ENCODE peak calls at places on chromosomes 1 and 21, in seven cellular contexts. C is neuronal stem cell, X is H9, B is mesenchymal stem cell, S is IMR-90, I is H1, O is trophoblast cell. D is an unnamed sample.

GRCh38 chr1:54474500-54475235 is 68.5 kb upstream of the SSBP3 start:
- DNase-seq in C (no peak), X (peak; percentile 73), B (peak; percentile 29), S (no peak), I (peak; percentile 77), O (peak; percentile 32), D (no peak)

GRCh38 chr21:36463991-36464390 is 15.9 kb downstream of the CLDN14 start:
- DNase-seq in C (no peak), X (no peak), B (no peak), S (no peak), I (no peak), O (no peak), D (no peak)

GRCh38 chr21:25907573-25908275 is 173.0 kb downstream of the GABPA start:
- DNase-seq in C (no peak), X (no peak), B (no peak), S (no peak), I (no peak), O (no peak), D (no peak)

GRCh38 chr1:27606708-27607238 is 2.8 kb upstream of the AHDC1 start:
- DNase-seq in C (no peak), X (no peak), B (peak; percentile 75), S (peak; percentile 41), I (no peak), O (no peak), D (peak; percentile 33)

GRCh38 chr1:96370752-96371151 is 350.8 kb upstream of the PTBP2 start:
- DNase-seq in C (no peak), X (no peak), B (peak; percentile 91), S (peak; percentile 96), I (no peak), O (peak; percentile 44), D (no peak)

GRCh38 chr1:167797005-167797404 is 75.2 kb downstream of the MPZL1 start:
- DNase-seq in C (no peak), X (peak; percentile 72), B (peak; percentile 97), S (peak; percentile 99), I (no peak), O (peak; percentile 63), D (peak; percentile 96)

GRCh38 chr1:210328746-210329488 is at the start of gene HHAT:
- DNase-seq in C (peak; percentile 69), X (peak; percentile 66), B (peak; percentile 82), S (peak; percentile 67), I (peak; percentile 75), O (peak; percentile 86), D (peak; percentile 72)

GRCh38 chr1:210764536-210764935 is 369.4 kb downstream of the KCNH1 start:
- DNase-seq in C (no peak), X (no peak), B (no peak), S (no peak), I (no peak), O (no peak), D (no peak)

GRCh38 chr21:44294391-44295162 is 5.3 kb upstream of the PFKL start:
- DNase-seq in C (no peak), X (no peak), B (no peak), S (peak; percentile 7), I (no peak), O (no peak), D (no peak)

GRCh38 chr1:7888248-7889010 is 35.6 kb upstream of the UTS2 start:
- DNase-seq in C (no peak), X (no peak), B (peak; percentile 11), S (peak; percentile 56), I (no peak), O (no peak), D (no peak)

GRCh38 chr1:7891804-7892203 is 38.9 kb upstream of the UTS2 start:
- DNase-seq in C (no peak), X (no peak), B (no peak), S (no peak), I (no peak), O (no peak), D (no peak)

GRCh38 chr1:7896994-7897393 is 43.6 kb downstream of the TNFRSF9 start:
- DNase-seq in C (no peak), X (no peak), B (no peak), S (peak; percentile 53), I (no peak), O (no peak), D (no peak)

GRCh38 chr1:7890853-7891252 is 38.0 kb upstream of the UTS2 start:
- DNase-seq in C (no peak), X (no peak), B (no peak), S (no peak), I (no peak), O (no peak), D (no peak)

DNA sequence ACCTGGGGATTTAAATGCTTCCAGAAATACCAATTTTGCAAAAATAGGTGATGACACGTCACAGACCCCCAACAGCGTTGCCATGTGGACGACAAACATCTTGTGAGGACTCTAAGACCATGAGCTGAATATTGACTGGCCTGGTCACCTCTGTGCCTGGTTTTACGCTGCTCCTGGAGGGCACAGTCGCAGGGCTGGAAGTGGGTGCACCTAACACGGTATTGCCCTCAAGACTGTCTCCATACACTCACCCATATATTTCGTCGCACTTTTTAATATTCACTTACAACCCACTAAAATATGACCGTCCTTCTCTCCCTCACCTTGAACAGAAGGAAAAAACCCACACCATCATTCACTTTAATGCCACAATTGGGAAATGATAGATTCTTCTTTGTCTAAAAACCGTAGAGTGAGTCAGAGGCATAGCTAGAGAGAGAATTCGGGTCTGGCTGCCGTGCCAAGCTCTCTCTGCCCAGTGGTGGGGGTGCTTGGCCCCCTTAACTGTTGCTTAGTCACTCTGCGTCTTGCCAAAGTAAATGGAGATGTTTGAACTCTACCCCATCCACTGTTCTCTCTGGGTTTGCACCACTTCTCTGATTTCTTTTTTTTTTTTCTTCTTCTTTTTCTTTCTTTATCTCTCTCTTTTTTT is 40.8 kb upstream of the UTS2 start:
- DNase-seq in C (no peak), X (no peak), B (no peak), S (peak; percentile 80), I (no peak), O (no peak), D (no peak)
- H3K23ac ChIP-seq in C (no peak overlapping the region), X (no peak overlapping the region), B (no peak overlapping the region), S (no peak overlapping the region), I (no peak overlapping the region), O (no peak overlapping the region), D (no peak overlapping the region)

GRCh38 chr1:153155542-153155941 is 4.9 kb upstream of the SPRR2G start:
- DNase-seq in C (no peak), X (no peak), B (no peak), S (no peak), I (no peak), O (peak; percentile 64), D (no peak)

GRCh38 chr1:153150846-153151245 is at the start of gene SPRR2G:
- DNase-seq in C (no peak), X (no peak), B (no peak), S (no peak), I (no peak), O (peak; percentile 98), D (no peak)

DNA sequence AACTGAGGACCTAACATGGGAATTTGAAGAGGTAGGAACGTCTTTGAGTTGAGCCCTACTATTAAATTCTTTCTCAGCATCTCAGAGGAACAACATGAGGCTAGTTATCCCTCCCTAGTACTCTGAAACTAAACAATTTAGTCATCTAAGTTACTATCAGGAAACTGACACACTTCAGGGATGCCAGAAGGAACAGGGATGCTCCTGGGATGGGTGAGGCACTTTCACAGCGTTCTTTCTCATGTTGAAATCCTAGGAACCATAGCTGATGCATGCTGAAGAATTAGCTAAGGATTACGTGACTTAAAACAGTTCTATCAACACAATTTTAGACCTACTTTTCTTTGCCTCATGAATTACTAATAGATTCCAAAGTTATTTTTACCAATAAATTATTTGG is 1.8 kb upstream of the SPRR2G start:
- DNase-seq in C (no peak), X (no peak), B (no peak), S (no peak), I (no peak), O (peak; percentile 86), D (no peak)
- H3K23ac ChIP-seq in C (no peak overlapping the region), X (no peak overlapping the region), B (no peak overlapping the region), S (no peak overlapping the region), I (no peak overlapping the region), O (no peak overlapping the region), D (no peak overlapping the region)

GRCh38 chr1:85655315-85655714 is 52.9 kb downstream of the ZNHIT6 start:
- DNase-seq in C (no peak), X (no peak), B (no peak), S (no peak), I (no peak), O (no peak), D (no peak)

GRCh38 chr1:85656256-85656655 is 52.0 kb downstream of the ZNHIT6 start:
- DNase-seq in C (no peak), X (no peak), B (peak; percentile 58), S (peak; percentile 75), I (no peak), O (no peak), D (no peak)

GRCh38 chr1:85654066-85654782 is 54.0 kb downstream of the ZNHIT6 start:
- DNase-seq in C (no peak), X (no peak), B (peak; percentile 82), S (peak; percentile 69), I (no peak), O (no peak), D (peak; percentile 21)

GRCh38 chr1:85659174-85659573 is 49.1 kb downstream of the ZNHIT6 start:
- DNase-seq in C (no peak), X (no peak), B (no peak), S (no peak), I (no peak), O (no peak), D (no peak)

DNA sequence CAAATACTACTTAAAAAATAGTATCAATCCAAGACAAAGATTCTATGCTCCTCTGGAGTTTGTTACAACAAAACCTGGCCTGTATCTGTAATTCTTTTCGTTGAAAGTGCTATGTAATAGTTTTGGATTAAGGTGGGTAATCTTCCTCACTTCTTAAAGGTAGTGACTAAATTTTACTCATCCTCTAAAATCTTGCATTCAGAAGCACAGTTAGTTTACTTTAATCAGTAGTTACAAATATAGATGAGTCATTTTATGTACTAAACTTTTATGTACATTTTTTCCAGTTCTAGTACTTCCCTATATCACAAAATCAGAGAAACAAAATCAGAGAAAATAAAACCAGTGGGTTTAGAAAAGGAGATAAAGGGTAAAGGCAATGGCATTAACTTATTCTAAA is 51.3 kb downstream of the ZNHIT6 start:
- DNase-seq in C (no peak), X (no peak), B (peak; percentile 20), S (no peak), I (no peak), O (no peak), D (no peak)
- H3K23ac ChIP-seq in C (no peak overlapping the region), X (no peak overlapping the region), B (no peak overlapping the region), S (no peak overlapping the region), I (no peak overlapping the region), O (no peak overlapping the region), D (no peak overlapping the region)

GRCh38 chr1:153609585-153609907 is 3.4 kb downstream of the S100A16 start:
- DNase-seq in C (no peak), X (no peak), B (no peak), S (no peak), I (no peak), O (peak; percentile 71), D (no peak)

GRCh38 chr1:153611356-153611755 is 1.6 kb downstream of the S100A16 start:
- DNase-seq in C (no peak), X (no peak), B (no peak), S (no peak), I (no peak), O (no peak), D (no peak)

GRCh38 chr1:153611024-153611352 is 1.9 kb downstream of the S100A16 start:
- DNase-seq in C (no peak), X (no peak), B (no peak), S (no peak), I (no peak), O (no peak), D (no peak)

GRCh38 chr1:153608742-153609584 is 4.0 kb downstream of the S100A16 start:
- DNase-seq in C (peak; percentile 33), X (peak; percentile 91), B (peak; percentile 94), S (peak; percentile 95), I (peak; percentile 90), O (peak; percentile 89), D (peak; percentile 83)

GRCh38 chr1:153610334-153611023 is 2.5 kb downstream of the S100A16 start:
- DNase-seq in C (no peak), X (no peak), B (no peak), S (peak; percentile 50), I (no peak), O (peak; percentile 48), D (no peak)
- H3K23ac ChIP-seq in C (no peak overlapping the region), X (no peak overlapping the region), B (no peak overlapping the region), S (peak overlapping the region; percentile 54), I (no peak overlapping the region), O (no peak overlapping the region), D (no peak overlapping the region)